ENCODE peak calls at places on chromosomes 13 and 19, in five cellular contexts. M is lower leg skin, B is GM23338, T is fibroblast of mammary gland, S is fibroblast of lung. P is an unnamed sample.
A peak's percentile ranks its signal among the peaks of the same experiment; 100 is the strongest.

GRCh38 chr13:31114641-31115040 is 47.1 kb downstream of the HSPH1 start:
- DNase-seq in M (no peak), B (no peak), T (no peak), S (no peak), P (no peak)

GRCh38 chr19:56974554-56975207 is 134.2 kb upstream of the PEG3 start:
- DNase-seq in M (no peak), B (no peak), T (no peak), S (no peak), P (no peak)

GRCh38 chr19:12133069-12133468 is 7.1 kb downstream of the ZNF20 start:
- DNase-seq in M (no peak), B (peak; percentile 51), T (peak; percentile 24), S (peak; percentile 31), P (no peak)

GRCh38 chr19:30924670-30925069 is 424.6 kb downstream of the TSHZ3 start:
- DNase-seq in M (no peak), B (no peak), T (no peak), S (no peak), P (no peak)

GRCh38 chr19:45774765-45775164 is 5.7 kb upstream of the SIX5 start:
- DNase-seq in M (no peak), B (peak; percentile 95), T (no peak), S (no peak), P (no peak)

GRCh38 chr13:53405616-53406015 is 377.0 kb downstream of the OLFM4 start:
- DNase-seq in M (no peak), B (peak; percentile 75), T (no peak), S (no peak), P (no peak)

GRCh38 chr19:931860-932646 is 6.2 kb downstream of the ARID3A start:
- DNase-seq in M (no peak), B (no peak), T (no peak), S (no peak), P (no peak)

GRCh38 chr13:45674908-45675307 is 27.2 kb upstream of the CBY2 start:
- DNase-seq in M (peak; percentile 28), B (peak; percentile 19), T (peak; percentile 77), S (peak; percentile 18), P (no peak)

GRCh38 chr13:48574036-48574796 is 41.3 kb upstream of the RCBTB2 start:
- DNase-seq in M (no peak), B (no peak), T (no peak), S (no peak), P (no peak)

GRCh38 chr19:47100290-47100689 is 13.3 kb downstream of the ZC3H4 start:
- DNase-seq in M (no peak), B (no peak), T (no peak), S (no peak), P (no peak)

GRCh38 chr19:47619763-47620162 is 10.8 kb downstream of the BICRA start:
- DNase-seq in M (no peak), B (peak; percentile 87), T (no peak), S (no peak), P (no peak)

GRCh38 chr13:30039506-30039905 is 189.1 kb upstream of the UBL3 start:
- DNase-seq in M (no peak), B (no peak), T (no peak), S (no peak), P (no peak)

GRCh38 chr13:79779761-79780160 is 298.8 kb downstream of the NDFIP2 start:
- DNase-seq in M (peak; percentile 59), B (no peak), T (peak; percentile 82), S (peak; percentile 52), P (no peak)

GRCh38 chr19:5697022-5697889 is 7.2 kb downstream of the RPL36 start:
- DNase-seq in M (no peak), B (peak; percentile 6), T (no peak), S (no peak), P (no peak)

GRCh38 chr19:12937243-12938053 is 961 bp upstream of the CALR start:
- DNase-seq in M (peak; percentile 65), B (peak; percentile 91), T (peak; percentile 58), S (no peak), P (peak; percentile 66)

GRCh38 chr13:46748300-46748699 is 48.7 kb downstream of the ESD start:
- DNase-seq in M (no peak), B (no peak), T (no peak), S (no peak), P (peak; percentile 85)

GRCh38 chr19:8146877-8147575 is 2.4 kb downstream of the FBN3 start:
- DNase-seq in M (no peak), B (no peak), T (no peak), S (no peak), P (no peak)

GRCh38 chr13:54805743-54806142 is 1777.1 kb downstream of the OLFM4 start:
- DNase-seq in M (no peak), B (no peak), T (no peak), S (no peak), P (no peak)

GRCh38 chr19:6459356-6460098 is at the start of gene SLC25A23:
- DNase-seq in M (peak; percentile 42), B (peak; percentile 82), T (peak; percentile 49), S (peak; percentile 73), P (peak; percentile 87)

GRCh38 chr19:41218615-41219507 is at the start of gene AXL:
- DNase-seq in M (peak; percentile 84), B (peak; percentile 98), T (peak; percentile 70), S (peak; percentile 89), P (no peak)

GRCh38 chr13:109844396-109844795 is 58.0 kb upstream of the IRS2 start:
- DNase-seq in M (no peak), B (peak; percentile 10), T (peak; percentile 63), S (peak; percentile 61), P (no peak)

GRCh38 chr19:6768236-6768785 is 1.1 kb upstream of the SH2D3A start:
- DNase-seq in M (no peak), B (no peak), T (no peak), S (no peak), P (no peak)

GRCh38 chr19:20928371-20928770 is 5.3 kb downstream of the ZNF85 start:
- DNase-seq in M (no peak), B (no peak), T (peak; percentile 90), S (peak; percentile 34), P (no peak)

GRCh38 chr19:38024991-38025716 is 118.1 kb downstream of the SIPA1L3 start:
- DNase-seq in M (no peak), B (peak; percentile 87), T (no peak), S (no peak), P (no peak)

GRCh38 chr13:23630349-23631093 is 60.3 kb downstream of the TNFRSF19 start:
- DNase-seq in M (no peak), B (no peak), T (no peak), S (no peak), P (no peak)

GRCh38 chr13:43331676-43332075 is 308.3 kb downstream of the DNAJC15 start:
- DNase-seq in M (no peak), B (no peak), T (peak; percentile 2), S (peak; percentile 6), P (no peak)

GRCh38 chr19:1933942-1934341 is 7.0 kb upstream of the CSNK1G2 start:
- DNase-seq in M (no peak), B (no peak), T (no peak), S (no peak), P (no peak)

GRCh38 chr19:18850560-18851375 is 19.0 kb downstream of the UPF1 start:
- DNase-seq in M (no peak), B (no peak), T (no peak), S (no peak), P (no peak)

GRCh38 chr13:92739306-92739818 is 487.2 kb upstream of the GPC6 start:
- DNase-seq in M (no peak), B (no peak), T (peak; percentile 10), S (peak; percentile 65), P (no peak)

GRCh38 chr19:6707011-6707657 is 13.3 kb downstream of the C3 start:
- DNase-seq in M (no peak), B (no peak), T (no peak), S (no peak), P (no peak)

GRCh38 chr13:71536201-71536600 is 330.8 kb downstream of the DACH1 start:
- DNase-seq in M (no peak), B (no peak), T (no peak), S (no peak), P (no peak)

GRCh38 chr13:32582281-32582680 is 4.0 kb upstream of the PDS5B start:
- DNase-seq in M (no peak), B (no peak), T (no peak), S (no peak), P (no peak)

GRCh38 chr19:41863209-41863931 is 3.3 kb downstream of the RPS19 start:
- DNase-seq in M (no peak), B (no peak), T (no peak), S (no peak), P (no peak)

GRCh38 chr19:47479701-47480503 is 4.1 kb downstream of the KPTN start:
- DNase-seq in M (no peak), B (peak; percentile 87), T (peak; percentile 28), S (peak; percentile 7), P (no peak)

GRCh38 chr19:13906525-13906904 is 514 bp downstream of the CC2D1A start:
- DNase-seq in M (no peak), B (peak; percentile 43), T (no peak), S (no peak), P (no peak)

GRCh38 chr13:45243072-45243471 is 42.2 kb upstream of the KCTD4 start:
- DNase-seq in M (no peak), B (no peak), T (no peak), S (no peak), P (no peak)

GRCh38 chr19:2744113-2744512 is 4.3 kb upstream of the SLC39A3 start:
- DNase-seq in M (no peak), B (no peak), T (no peak), S (no peak), P (no peak)

GRCh38 chr13:78323848-78324247 is 279.5 kb downstream of the POU4F1 start:
- DNase-seq in M (no peak), B (no peak), T (no peak), S (peak; percentile 2), P (no peak)

GRCh38 chr19:35156673-35157014 is 2.1 kb downstream of the FXYD5 start:
- DNase-seq in M (no peak), B (no peak), T (no peak), S (no peak), P (no peak)
- H3K4me3 ChIP-seq in M (no peak overlapping the region), B (peak overlapping the region; percentile 90), T (no peak overlapping the region), S (no peak overlapping the region), P (no peak overlapping the region)

GRCh38 chr13:25118371-25118770 is 22.4 kb downstream of the PABPC3 start:
- DNase-seq in M (no peak), B (no peak), T (no peak), S (no peak), P (no peak)
- H3K4me3 ChIP-seq in M (no peak overlapping the region), B (no peak overlapping the region), T (no peak overlapping the region), S (no peak overlapping the region), P (no peak overlapping the region)

DNA sequence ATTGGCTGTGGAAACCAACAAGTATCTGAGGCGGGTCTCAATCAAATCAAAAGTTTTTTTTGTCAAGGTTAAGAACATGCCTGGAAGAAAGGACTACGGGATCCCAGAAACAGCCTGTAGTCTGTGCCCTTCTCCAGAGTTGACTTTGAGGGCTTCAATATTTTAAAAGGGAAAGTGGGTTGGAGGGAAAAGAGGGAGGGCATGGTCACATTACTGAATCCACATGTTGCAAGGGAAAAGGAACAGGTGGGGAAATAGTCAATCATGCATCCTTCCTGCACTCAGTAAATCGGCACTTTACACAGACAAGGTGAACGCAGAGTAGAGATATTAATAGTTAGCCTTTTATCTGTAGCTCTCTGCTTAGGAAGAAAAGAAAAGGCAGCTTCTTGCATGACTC is 808.5 kb downstream of the UQCRFS1 start:
- DNase-seq in M (no peak), B (no peak), T (no peak), S (no peak), P (no peak)
- H3K4me3 ChIP-seq in M (no peak overlapping the region), B (no peak overlapping the region), T (no peak overlapping the region), S (no peak overlapping the region), P (no peak overlapping the region)

GRCh38 chr19:48946789-48947542 is 7.7 kb upstream of the BAX start:
- DNase-seq in M (no peak), B (no peak), T (no peak), S (no peak), P (no peak)
- H3K4me3 ChIP-seq in M (no peak overlapping the region), B (no peak overlapping the region), T (no peak overlapping the region), S (no peak overlapping the region), P (no peak overlapping the region)